ENCODE peak calls at places on chromosomes 13 and 19, in five cellular contexts. One of them, this sample, is unnamed.

GRCh38 chr13:109297628-109298027 is 488.8 kb downstream of the IRS2 start:
- DNase-seq in epithelial cell of proximal tubule: no peak
- DNase-seq in choroid plexus epithelial cell: peak; percentile 71
- DNase-seq in upper lobe of left lung: no peak
- DNase-seq in AG10803: peak; percentile 97
- DNase-seq in this sample: no peak

GRCh38 chr19:21022996-21023395 is 2.5 kb downstream of the ZNF430 start:
- DNase-seq in choroid plexus epithelial cell: peak; percentile 67
- DNase-seq in epithelial cell of proximal tubule: peak; percentile 66
- DNase-seq in upper lobe of left lung: peak; percentile 27
- DNase-seq in AG10803: peak; percentile 67
- DNase-seq in this sample: no peak

GRCh38 chr19:33750587-33751385 is 45.9 kb upstream of the KCTD15 start:
- DNase-seq in choroid plexus epithelial cell: no peak
- DNase-seq in AG10803: no peak
- DNase-seq in upper lobe of left lung: no peak
- DNase-seq in epithelial cell of proximal tubule: no peak
- DNase-seq in this sample: no peak

GRCh38 chr13:59345316-59345715 is 818.4 kb downstream of the DIAPH3 start:
- DNase-seq in AG10803: no peak
- DNase-seq in epithelial cell of proximal tubule: no peak
- DNase-seq in choroid plexus epithelial cell: peak; percentile 58
- DNase-seq in upper lobe of left lung: no peak
- DNase-seq in this sample: no peak

GRCh38 chr19:45863840-45864628 is at the start of gene FOXA3:
- DNase-seq in choroid plexus epithelial cell: peak; percentile 17
- DNase-seq in AG10803: no peak
- DNase-seq in epithelial cell of proximal tubule: no peak
- DNase-seq in upper lobe of left lung: peak; percentile 58
- DNase-seq in this sample: peak; percentile 59

GRCh38 chr13:51737609-51738008 is 66.4 kb downstream of the DHRS12 start:
- DNase-seq in epithelial cell of proximal tubule: no peak
- DNase-seq in upper lobe of left lung: no peak
- DNase-seq in AG10803: no peak
- DNase-seq in choroid plexus epithelial cell: no peak
- DNase-seq in this sample: no peak

GRCh38 chr13:60258349-60258748 is 94.6 kb upstream of the DIAPH3 start:
- DNase-seq in AG10803: no peak
- DNase-seq in choroid plexus epithelial cell: no peak
- DNase-seq in upper lobe of left lung: no peak
- DNase-seq in epithelial cell of proximal tubule: no peak
- DNase-seq in this sample: no peak

GRCh38 chr19:48878219-48879024 is 6.2 kb downstream of the PPP1R15A start:
- DNase-seq in AG10803: peak; percentile 36
- DNase-seq in epithelial cell of proximal tubule: no peak
- DNase-seq in upper lobe of left lung: peak; percentile 64
- DNase-seq in choroid plexus epithelial cell: peak; percentile 61
- DNase-seq in this sample: no peak

GRCh38 chr19:38665950-38666661 is 18.7 kb downstream of the ACTN4 start:
- DNase-seq in AG10803: peak; percentile 95
- DNase-seq in choroid plexus epithelial cell: no peak
- DNase-seq in upper lobe of left lung: peak; percentile 64
- DNase-seq in epithelial cell of proximal tubule: no peak
- DNase-seq in this sample: no peak

GRCh38 chr13:105972306-105972721 is 563.1 kb downstream of the EFNB2 start:
- DNase-seq in choroid plexus epithelial cell: no peak
- DNase-seq in epithelial cell of proximal tubule: no peak
- DNase-seq in AG10803: no peak
- DNase-seq in upper lobe of left lung: no peak
- DNase-seq in this sample: no peak

GRCh38 chr13:83503424-83503823 is 378.9 kb downstream of the SLITRK1 start:
- DNase-seq in upper lobe of left lung: no peak
- DNase-seq in AG10803: peak; percentile 35
- DNase-seq in epithelial cell of proximal tubule: no peak
- DNase-seq in choroid plexus epithelial cell: peak; percentile 74
- DNase-seq in this sample: no peak

GRCh38 chr19:2618611-2619010 is 83.9 kb downstream of the GNG7 start:
- DNase-seq in epithelial cell of proximal tubule: no peak
- DNase-seq in choroid plexus epithelial cell: no peak
- DNase-seq in upper lobe of left lung: peak; percentile 92
- DNase-seq in AG10803: peak; percentile 42
- DNase-seq in this sample: peak; percentile 83

GRCh38 chr13:114140909-114141255 is 8.5 kb upstream of the RASA3 start:
- DNase-seq in choroid plexus epithelial cell: no peak
- DNase-seq in epithelial cell of proximal tubule: no peak
- DNase-seq in upper lobe of left lung: no peak
- DNase-seq in AG10803: no peak
- DNase-seq in this sample: no peak

GRCh38 chr19:18785179-18786124 is 5.7 kb downstream of the COMP start:
- DNase-seq in upper lobe of left lung: peak; percentile 85
- DNase-seq in AG10803: peak; percentile 44
- DNase-seq in choroid plexus epithelial cell: peak; percentile 44
- DNase-seq in epithelial cell of proximal tubule: no peak
- DNase-seq in this sample: peak; percentile 75

GRCh38 chr19:7624810-7625209 is 4.5 kb downstream of the XAB2 start:
- DNase-seq in AG10803: no peak
- DNase-seq in upper lobe of left lung: no peak
- DNase-seq in choroid plexus epithelial cell: no peak
- DNase-seq in epithelial cell of proximal tubule: no peak
- DNase-seq in this sample: no peak

GRCh38 chr13:98416408-98416807 is 160.5 kb downstream of the STK24 start:
- DNase-seq in epithelial cell of proximal tubule: no peak
- DNase-seq in choroid plexus epithelial cell: no peak
- DNase-seq in AG10803: no peak
- DNase-seq in upper lobe of left lung: peak; percentile 91
- DNase-seq in this sample: no peak

GRCh38 chr19:53828531-53828930 is 4.4 kb upstream of the NLRP12 start:
- DNase-seq in AG10803: no peak
- DNase-seq in choroid plexus epithelial cell: no peak
- DNase-seq in epithelial cell of proximal tubule: no peak
- DNase-seq in upper lobe of left lung: no peak
- DNase-seq in this sample: no peak

GRCh38 chr19:7230826-7231225 is 63.4 kb downstream of the INSR start:
- DNase-seq in AG10803: peak; percentile 10
- DNase-seq in epithelial cell of proximal tubule: no peak
- DNase-seq in upper lobe of left lung: no peak
- DNase-seq in choroid plexus epithelial cell: no peak
- DNase-seq in this sample: no peak

GRCh38 chr19:4974855-4975469 is 6.0 kb downstream of the KDM4B start:
- DNase-seq in AG10803: no peak
- DNase-seq in choroid plexus epithelial cell: no peak
- DNase-seq in epithelial cell of proximal tubule: no peak
- DNase-seq in upper lobe of left lung: peak; percentile 58
- DNase-seq in this sample: no peak

GRCh38 chr13:26882731-26883130 is 122.1 kb upstream of the GPR12 start:
- DNase-seq in AG10803: no peak
- DNase-seq in upper lobe of left lung: no peak
- DNase-seq in choroid plexus epithelial cell: no peak
- DNase-seq in epithelial cell of proximal tubule: no peak
- DNase-seq in this sample: no peak

GRCh38 chr19:55014714-55015113 is 23.4 kb downstream of the GP6 start:
- DNase-seq in upper lobe of left lung: no peak
- DNase-seq in AG10803: no peak
- DNase-seq in epithelial cell of proximal tubule: no peak
- DNase-seq in choroid plexus epithelial cell: no peak
- DNase-seq in this sample: peak; percentile 72

GRCh38 chr19:30670011-30670329 is 297.8 kb downstream of the ZNF536 start:
- DNase-seq in AG10803: no peak
- DNase-seq in choroid plexus epithelial cell: no peak
- DNase-seq in epithelial cell of proximal tubule: no peak
- DNase-seq in upper lobe of left lung: no peak
- DNase-seq in this sample: no peak

GRCh38 chr13:32228330-32229041 is 86.7 kb downstream of the ZAR1L start:
- DNase-seq in choroid plexus epithelial cell: peak; percentile 80
- DNase-seq in epithelial cell of proximal tubule: no peak
- DNase-seq in upper lobe of left lung: no peak
- DNase-seq in AG10803: peak; percentile 13
- DNase-seq in this sample: peak; percentile 51

GRCh38 chr19:40862785-40863184 is 12.5 kb upstream of the CYP2A6 start:
- DNase-seq in choroid plexus epithelial cell: peak; percentile 14
- DNase-seq in AG10803: peak; percentile 87
- DNase-seq in epithelial cell of proximal tubule: no peak
- DNase-seq in upper lobe of left lung: no peak
- DNase-seq in this sample: no peak

GRCh38 chr19:11227201-11227886 is 12.1 kb upstream of the ANGPTL8 start:
- DNase-seq in AG10803: no peak
- DNase-seq in choroid plexus epithelial cell: peak; percentile 13
- DNase-seq in upper lobe of left lung: no peak
- DNase-seq in epithelial cell of proximal tubule: no peak
- DNase-seq in this sample: no peak

GRCh38 chr19:42324655-42325307 is 654 bp upstream of the MEGF8 start:
- DNase-seq in upper lobe of left lung: no peak
- DNase-seq in epithelial cell of proximal tubule: no peak
- DNase-seq in AG10803: no peak
- DNase-seq in choroid plexus epithelial cell: no peak
- DNase-seq in this sample: no peak
- H3K4me3 ChIP-seq in upper lobe of left lung: peak overlapping the region; percentile 81
- H3K4me3 ChIP-seq in epithelial cell of proximal tubule: peak overlapping the region; percentile 6
- H3K4me3 ChIP-seq in AG10803: peak overlapping the region; percentile 29
- H3K4me3 ChIP-seq in choroid plexus epithelial cell: no peak overlapping the region
- H3K4me3 ChIP-seq in this sample: peak overlapping the region; percentile 17

DNA sequence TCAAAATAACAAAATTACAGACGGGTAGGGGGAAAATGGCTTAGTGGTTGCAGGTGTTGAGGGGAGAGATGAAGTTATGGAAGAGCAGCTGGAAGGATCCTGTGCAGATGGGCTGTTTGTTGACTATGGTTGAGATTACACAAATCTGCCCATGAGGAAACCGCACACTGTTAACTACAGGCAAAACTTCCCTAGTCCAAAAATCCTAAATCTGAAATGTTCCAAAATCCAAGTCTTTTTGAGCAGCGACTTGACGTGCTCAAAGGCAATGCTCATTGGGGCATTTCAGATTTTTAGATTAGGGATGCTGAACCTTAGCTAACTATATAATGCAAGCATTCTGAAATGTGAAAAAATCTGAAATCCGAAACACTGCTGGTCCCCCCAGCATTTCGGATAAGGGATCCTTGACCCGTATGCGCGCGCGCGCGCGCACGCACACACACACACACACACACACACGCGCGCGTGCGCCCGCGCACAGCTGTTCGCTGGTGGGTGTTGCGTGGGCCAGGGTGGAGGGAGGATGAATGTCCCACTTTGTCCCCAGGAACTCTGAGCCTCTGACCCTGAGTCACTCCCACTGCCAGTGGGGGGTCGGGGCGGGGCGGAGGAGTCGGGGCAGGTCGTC is 6.8 kb downstream of the F2RL3 start:
- DNase-seq in upper lobe of left lung: no peak
- DNase-seq in epithelial cell of proximal tubule: no peak
- DNase-seq in AG10803: peak; percentile 12
- DNase-seq in choroid plexus epithelial cell: peak; percentile 25
- DNase-seq in this sample: no peak
- H3K4me3 ChIP-seq in upper lobe of left lung: peak overlapping the region; percentile 67
- H3K4me3 ChIP-seq in epithelial cell of proximal tubule: no peak overlapping the region
- H3K4me3 ChIP-seq in AG10803: no peak overlapping the region
- H3K4me3 ChIP-seq in choroid plexus epithelial cell: no peak overlapping the region
- H3K4me3 ChIP-seq in this sample: no peak overlapping the region

GRCh38 chr13:73303858-73304257 is 245.1 kb downstream of the KLF5 start:
- DNase-seq in epithelial cell of proximal tubule: peak; percentile 83
- DNase-seq in upper lobe of left lung: no peak
- DNase-seq in choroid plexus epithelial cell: peak; percentile 14
- DNase-seq in AG10803: peak; percentile 3
- DNase-seq in this sample: peak; percentile 23

GRCh38 chr13:73293902-73294523 is 235.2 kb downstream of the KLF5 start:
- DNase-seq in epithelial cell of proximal tubule: no peak
- DNase-seq in upper lobe of left lung: no peak
- DNase-seq in AG10803: no peak
- DNase-seq in choroid plexus epithelial cell: no peak
- DNase-seq in this sample: no peak

GRCh38 chr13:73304442-73304841 is 245.6 kb downstream of the KLF5 start:
- DNase-seq in choroid plexus epithelial cell: no peak
- DNase-seq in epithelial cell of proximal tubule: no peak
- DNase-seq in AG10803: no peak
- DNase-seq in upper lobe of left lung: no peak
- DNase-seq in this sample: no peak

GRCh38 chr13:73300718-73301425 is 242.1 kb downstream of the KLF5 start:
- DNase-seq in AG10803: no peak
- DNase-seq in choroid plexus epithelial cell: no peak
- DNase-seq in epithelial cell of proximal tubule: peak; percentile 58
- DNase-seq in upper lobe of left lung: no peak
- DNase-seq in this sample: no peak

DNA sequence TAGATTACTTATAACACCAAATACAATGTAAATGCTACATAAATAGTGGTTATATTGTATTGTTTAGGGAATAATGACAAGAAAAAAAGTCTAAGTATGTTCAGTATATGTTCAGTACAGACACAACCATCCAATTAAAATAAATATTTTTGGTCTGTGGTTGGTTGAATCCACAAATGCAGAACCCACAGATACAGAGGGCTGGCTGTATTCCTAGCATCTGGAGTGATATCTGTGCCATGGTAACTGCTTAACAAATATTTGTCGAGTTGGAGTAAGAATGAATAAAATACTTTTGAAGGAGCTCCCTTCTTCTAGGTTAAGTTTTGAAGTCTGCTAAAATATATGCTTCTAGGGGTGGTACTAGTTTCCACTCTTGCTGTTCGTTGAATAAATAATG is 241.0 kb downstream of the KLF5 start:
- DNase-seq in epithelial cell of proximal tubule: no peak
- DNase-seq in upper lobe of left lung: no peak
- DNase-seq in AG10803: peak; percentile 65
- DNase-seq in choroid plexus epithelial cell: peak; percentile 2
- DNase-seq in this sample: no peak
- H3K4me3 ChIP-seq in epithelial cell of proximal tubule: no peak overlapping the region
- H3K4me3 ChIP-seq in upper lobe of left lung: no peak overlapping the region
- H3K4me3 ChIP-seq in AG10803: no peak overlapping the region
- H3K4me3 ChIP-seq in choroid plexus epithelial cell: no peak overlapping the region
- H3K4me3 ChIP-seq in this sample: no peak overlapping the region

DNA sequence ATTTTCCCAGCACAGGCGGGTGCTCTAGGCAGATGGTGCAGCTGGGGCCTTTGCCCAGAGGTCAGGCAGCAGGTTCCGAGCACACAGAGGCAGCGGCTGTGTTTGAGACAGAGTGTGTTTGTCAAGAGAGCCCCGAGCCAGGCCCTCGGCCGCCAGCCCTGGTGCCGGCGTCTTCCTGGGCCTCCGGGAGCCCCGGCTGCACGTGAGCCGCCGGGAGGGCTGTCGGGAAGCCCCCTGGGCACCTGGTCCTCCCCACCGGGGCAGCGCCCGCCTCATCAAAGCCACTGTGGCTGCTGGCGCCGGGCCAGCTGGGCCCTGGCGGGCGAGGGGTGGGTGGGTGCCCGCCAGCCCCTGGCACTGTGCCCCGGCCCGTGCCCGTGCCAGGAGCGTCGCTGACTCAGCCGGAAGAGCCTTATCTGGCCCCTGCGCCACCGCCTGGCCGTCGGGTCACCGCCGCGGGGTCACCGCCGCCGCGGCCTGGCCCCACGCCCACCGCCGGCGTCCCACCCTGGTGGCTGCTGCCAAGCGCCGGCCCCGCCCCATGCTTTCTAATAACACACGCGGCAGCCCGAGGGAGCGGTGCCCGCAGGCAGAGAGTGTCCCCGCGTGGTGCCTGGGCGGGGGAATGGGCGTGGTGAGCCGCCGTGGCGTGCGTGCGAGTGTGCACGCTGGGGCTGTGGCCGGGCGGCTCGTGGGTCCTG is 14.9 kb downstream of the ARID3A start:
- DNase-seq in choroid plexus epithelial cell: peak; percentile 57
- DNase-seq in AG10803: no peak
- DNase-seq in upper lobe of left lung: peak; percentile 87
- DNase-seq in epithelial cell of proximal tubule: no peak
- DNase-seq in this sample: peak; percentile 88
- H3K4me3 ChIP-seq in choroid plexus epithelial cell: no peak overlapping the region
- H3K4me3 ChIP-seq in AG10803: no peak overlapping the region
- H3K4me3 ChIP-seq in upper lobe of left lung: peak overlapping the region; percentile 44
- H3K4me3 ChIP-seq in epithelial cell of proximal tubule: peak overlapping the region; percentile 39
- H3K4me3 ChIP-seq in this sample: peak overlapping the region; percentile 40

GRCh38 chr13:34762312-34762711 is 179.8 kb upstream of the NBEA start:
- DNase-seq in choroid plexus epithelial cell: no peak
- DNase-seq in upper lobe of left lung: no peak
- DNase-seq in epithelial cell of proximal tubule: peak; percentile 67
- DNase-seq in AG10803: peak; percentile 48
- DNase-seq in this sample: no peak
- H3K4me3 ChIP-seq in choroid plexus epithelial cell: no peak overlapping the region
- H3K4me3 ChIP-seq in upper lobe of left lung: no peak overlapping the region
- H3K4me3 ChIP-seq in epithelial cell of proximal tubule: no peak overlapping the region
- H3K4me3 ChIP-seq in AG10803: no peak overlapping the region
- H3K4me3 ChIP-seq in this sample: no peak overlapping the region